ENCODE peak calls at places on chromosomes 5 and 9, in ten cellular contexts. One of them, this sample, is unnamed.

GRCh38 chr9:16485575-16486321 is 384.7 kb downstream of the BNC2 start:
- DNase-seq in LNCaP clone FGC: no peak
- DNase-seq in ELF-1: peak
- DNase-seq in T-helper 2 cell: no peak
- DNase-seq in NCI-H82: no peak
- DNase-seq in Calu3: no peak
- DNase-seq in dorsolateral prefrontal cortex: no peak
- DNase-seq in nucleus accumbens: no peak
- DNase-seq in GM04504: no peak
- DNase-seq in stimulated activated CD4-positive, alpha-beta T cell treated with anti-CD3 and anti-CD28 coated beads, Interleukin-12 subunit alpha, Interleukin-12 subunit beta, amount 100 ng/mL, for 4 hours: no peak
- DNase-seq in this sample: no peak

GRCh38 chr9:89496645-89497044 is 1.3 kb downstream of the SEMA4D start:
- DNase-seq in LNCaP clone FGC: no peak
- DNase-seq in GM04504: no peak
- DNase-seq in ELF-1: no peak
- DNase-seq in T-helper 2 cell: no peak
- DNase-seq in stimulated activated CD4-positive, alpha-beta T cell treated with anti-CD3 and anti-CD28 coated beads, Interleukin-12 subunit alpha, Interleukin-12 subunit beta, amount 100 ng/mL, for 4 hours: no peak
- DNase-seq in dorsolateral prefrontal cortex: no peak
- DNase-seq in nucleus accumbens: no peak
- DNase-seq in Calu3: no peak
- DNase-seq in NCI-H82: no peak
- DNase-seq in this sample: no peak

GRCh38 chr9:98597372-98597771 is 111.4 kb downstream of the GABBR2 start:
- DNase-seq in dorsolateral prefrontal cortex: no peak
- DNase-seq in T-helper 2 cell: no peak
- DNase-seq in stimulated activated CD4-positive, alpha-beta T cell treated with anti-CD3 and anti-CD28 coated beads, Interleukin-12 subunit alpha, Interleukin-12 subunit beta, amount 100 ng/mL, for 4 hours: no peak
- DNase-seq in nucleus accumbens: no peak
- DNase-seq in NCI-H82: no peak
- DNase-seq in ELF-1: no peak
- DNase-seq in LNCaP clone FGC: no peak
- DNase-seq in Calu3: no peak
- DNase-seq in GM04504: no peak
- DNase-seq in this sample: no peak

GRCh38 chr5:148855249-148856008 is 29.0 kb downstream of the ADRB2 start:
- DNase-seq in ELF-1: no peak
- DNase-seq in dorsolateral prefrontal cortex: no peak
- DNase-seq in stimulated activated CD4-positive, alpha-beta T cell treated with anti-CD3 and anti-CD28 coated beads, Interleukin-12 subunit alpha, Interleukin-12 subunit beta, amount 100 ng/mL, for 4 hours: no peak
- DNase-seq in Calu3: no peak
- DNase-seq in GM04504: no peak
- DNase-seq in T-helper 2 cell: peak
- DNase-seq in nucleus accumbens: no peak
- DNase-seq in NCI-H82: no peak
- DNase-seq in LNCaP clone FGC: no peak
- DNase-seq in this sample: no peak

GRCh38 chr5:66931651-66932050 is 264.9 kb downstream of the CD180 start:
- DNase-seq in NCI-H82: no peak
- DNase-seq in ELF-1: no peak
- DNase-seq in nucleus accumbens: no peak
- DNase-seq in dorsolateral prefrontal cortex: no peak
- DNase-seq in Calu3: no peak
- DNase-seq in stimulated activated CD4-positive, alpha-beta T cell treated with anti-CD3 and anti-CD28 coated beads, Interleukin-12 subunit alpha, Interleukin-12 subunit beta, amount 100 ng/mL, for 4 hours: no peak
- DNase-seq in GM04504: no peak
- DNase-seq in T-helper 2 cell: no peak
- DNase-seq in LNCaP clone FGC: no peak
- DNase-seq in this sample: no peak

GRCh38 chr5:14881826-14882225 is 10.2 kb upstream of the ANKH start:
- DNase-seq in T-helper 2 cell: no peak
- DNase-seq in Calu3: no peak
- DNase-seq in ELF-1: no peak
- DNase-seq in nucleus accumbens: no peak
- DNase-seq in dorsolateral prefrontal cortex: no peak
- DNase-seq in NCI-H82: no peak
- DNase-seq in GM04504: no peak
- DNase-seq in LNCaP clone FGC: no peak
- DNase-seq in stimulated activated CD4-positive, alpha-beta T cell treated with anti-CD3 and anti-CD28 coated beads, Interleukin-12 subunit alpha, Interleukin-12 subunit beta, amount 100 ng/mL, for 4 hours: no peak
- DNase-seq in this sample: no peak

GRCh38 chr9:98488578-98489312 is 220.0 kb downstream of the GABBR2 start:
- DNase-seq in ELF-1: no peak
- DNase-seq in nucleus accumbens: no peak
- DNase-seq in NCI-H82: no peak
- DNase-seq in T-helper 2 cell: no peak
- DNase-seq in LNCaP clone FGC: peak
- DNase-seq in stimulated activated CD4-positive, alpha-beta T cell treated with anti-CD3 and anti-CD28 coated beads, Interleukin-12 subunit alpha, Interleukin-12 subunit beta, amount 100 ng/mL, for 4 hours: no peak
- DNase-seq in Calu3: no peak
- DNase-seq in dorsolateral prefrontal cortex: no peak
- DNase-seq in GM04504: peak
- DNase-seq in this sample: peak

GRCh38 chr5:90878081-90878480 is 319.5 kb downstream of the ADGRV1 start:
- DNase-seq in ELF-1: no peak
- DNase-seq in NCI-H82: no peak
- DNase-seq in T-helper 2 cell: no peak
- DNase-seq in nucleus accumbens: no peak
- DNase-seq in stimulated activated CD4-positive, alpha-beta T cell treated with anti-CD3 and anti-CD28 coated beads, Interleukin-12 subunit alpha, Interleukin-12 subunit beta, amount 100 ng/mL, for 4 hours: no peak
- DNase-seq in dorsolateral prefrontal cortex: no peak
- DNase-seq in LNCaP clone FGC: no peak
- DNase-seq in Calu3: no peak
- DNase-seq in GM04504: no peak
- DNase-seq in this sample: peak

GRCh38 chr5:200985-201384 is 9.7 kb downstream of the LRRC14B start:
- DNase-seq in Calu3: no peak
- DNase-seq in LNCaP clone FGC: no peak
- DNase-seq in stimulated activated CD4-positive, alpha-beta T cell treated with anti-CD3 and anti-CD28 coated beads, Interleukin-12 subunit alpha, Interleukin-12 subunit beta, amount 100 ng/mL, for 4 hours: no peak
- DNase-seq in T-helper 2 cell: no peak
- DNase-seq in GM04504: no peak
- DNase-seq in ELF-1: no peak
- DNase-seq in NCI-H82: no peak
- DNase-seq in dorsolateral prefrontal cortex: no peak
- DNase-seq in nucleus accumbens: no peak
- DNase-seq in this sample: no peak

This sample was measured in stromal cell of bone marrow.